ENCODE peak calls at places on chromosomes 12 and 14, in six cellular contexts. U is activated CD4-positive, alpha-beta T cell treated with anti-CD3 and anti-CD28 coated beads, Interleukin-2, amount 50 U/mL, for 1 hour; C is NAMALWA; H is progenitor cell of endocrine pancreas; V is RWPE2; A is mammary epithelial cell. T is an unnamed sample.
A peak's percentile ranks its signal among the peaks of the same experiment; 100 is the strongest.

GRCh38 chr12:126667340-126667739 is 1599.6 kb upstream of the TMEM132C start:
- DNase-seq in U (no peak), C (no peak), H (no peak), V (peak; percentile 75), A (peak; percentile 1), T (no peak)

GRCh38 chr12:132063491-132063890 is 80.6 kb downstream of the DDX51 start:
- DNase-seq in U (no peak), C (no peak), H (no peak), V (no peak), A (no peak), T (no peak)

GRCh38 chr12:52914722-52915121 is 9.8 kb upstream of the KRT8 start:
- DNase-seq in U (no peak), C (no peak), H (no peak), V (no peak), A (no peak), T (no peak)

GRCh38 chr12:77152623-77153193 is 87.3 kb upstream of the E2F7 start:
- DNase-seq in U (no peak), C (peak; percentile 9), H (no peak), V (no peak), A (peak; percentile 19), T (no peak)

GRCh38 chr14:80055226-80055625 is 156.1 kb downstream of the DIO2 start:
- DNase-seq in U (no peak), C (no peak), H (no peak), V (no peak), A (no peak), T (no peak)

GRCh38 chr14:30417999-30418398 is 141.0 kb upstream of the G2E3 start:
- DNase-seq in U (no peak), C (no peak), H (no peak), V (no peak), A (no peak), T (no peak)

GRCh38 chr12:57126561-57126960 is 1.7 kb upstream of the LRP1 start:
- DNase-seq in U (no peak), C (no peak), H (no peak), V (no peak), A (no peak), T (no peak)

GRCh38 chr14:91164676-91165075 is 50.8 kb downstream of the DGLUCY start:
- DNase-seq in U (no peak), C (no peak), H (no peak), V (no peak), A (peak; percentile 35), T (no peak)

T was measured in HuH-7.5.